ENCODE peak calls at places on chromosomes 6 and 20, in nine cellular contexts. Y, I, B, P, H, N, S, E and K are unnamed samples.
A peak's percentile ranks its signal among the peaks of the same experiment; 100 is the strongest.

GRCh38 chr6:134447423-134447822 is 129.5 kb upstream of the SGK1 start:
- DNase-seq in Y (no peak), I (no peak), B (no peak), P (no peak), H (no peak), N (no peak), S (no peak), E (no peak), K (no peak)

GRCh38 chr6:35019171-35019570 is 122.0 kb downstream of the TCP11 start:
- DNase-seq in Y (no peak), I (no peak), B (no peak), P (no peak), H (no peak), N (no peak), S (no peak), E (no peak), K (no peak)

GRCh38 chr6:125831660-125832059 is 40.9 kb downstream of the NCOA7 start:
- DNase-seq in Y (no peak), I (no peak), B (no peak), P (no peak), H (no peak), N (no peak), S (no peak), E (no peak), K (no peak)

GRCh38 chr6:148611213-148611612 is 135.6 kb upstream of the UST start:
- DNase-seq in Y (no peak), I (peak; percentile 77), B (no peak), P (no peak), H (peak; percentile 63), N (peak; percentile 47), S (no peak), E (peak; percentile 38), K (no peak)

GRCh38 chr6:121482004-121482693 is 46.7 kb downstream of the GJA1 start:
- DNase-seq in Y (no peak), I (no peak), B (no peak), P (no peak), H (peak; percentile 80), N (no peak), S (no peak), E (no peak), K (peak; percentile 70)

GRCh38 chr6:111604259-111605099 is 1.2 kb downstream of the TRAF3IP2 start:
- DNase-seq in Y (no peak), I (peak; percentile 91), B (peak; percentile 44), P (no peak), H (peak; percentile 26), N (peak; percentile 40), S (peak; percentile 57), E (no peak), K (peak; percentile 71)

GRCh38 chr6:46935687-46936086 is 13.9 kb upstream of the ADGRF5 start:
- DNase-seq in Y (no peak), I (no peak), B (peak; percentile 23), P (no peak), H (no peak), N (no peak), S (peak; percentile 73), E (peak; percentile 50), K (no peak)

GRCh38 chr20:14817121-14817520 is 479.7 kb upstream of the FLRT3 start:
- DNase-seq in Y (no peak), I (no peak), B (no peak), P (no peak), H (no peak), N (no peak), S (no peak), E (no peak), K (no peak)

GRCh38 chr6:170176621-170177382 is 114.1 kb downstream of the DLL1 start:
- DNase-seq in Y (no peak), I (peak; percentile 58), B (no peak), P (no peak), H (no peak), N (no peak), S (no peak), E (peak; percentile 31), K (no peak)

GRCh38 chr20:50613438-50614169 is 77.7 kb downstream of the RIPOR3 start:
- DNase-seq in Y (no peak), I (no peak), B (no peak), P (no peak), H (no peak), N (no peak), S (no peak), E (no peak), K (no peak)

GRCh38 chr6:150004783-150005717 is 20.3 kb downstream of the RAET1L start:
- DNase-seq in Y (peak; percentile 88), I (peak; percentile 86), B (peak; percentile 98), P (peak; percentile 93), H (peak; percentile 87), N (peak; percentile 69), S (peak; percentile 97), E (peak; percentile 96), K (peak; percentile 84)

GRCh38 chr6:66496659-66497058 is 789.6 kb upstream of the EYS start:
- DNase-seq in Y (no peak), I (no peak), B (peak; percentile 50), P (peak; percentile 13), H (peak; percentile 51), N (no peak), S (peak; percentile 75), E (no peak), K (no peak)

GRCh38 chr20:46520540-46520939 is 7.2 kb upstream of the ZNF334 start:
- DNase-seq in Y (no peak), I (no peak), B (no peak), P (no peak), H (no peak), N (no peak), S (no peak), E (no peak), K (no peak)

DNA sequence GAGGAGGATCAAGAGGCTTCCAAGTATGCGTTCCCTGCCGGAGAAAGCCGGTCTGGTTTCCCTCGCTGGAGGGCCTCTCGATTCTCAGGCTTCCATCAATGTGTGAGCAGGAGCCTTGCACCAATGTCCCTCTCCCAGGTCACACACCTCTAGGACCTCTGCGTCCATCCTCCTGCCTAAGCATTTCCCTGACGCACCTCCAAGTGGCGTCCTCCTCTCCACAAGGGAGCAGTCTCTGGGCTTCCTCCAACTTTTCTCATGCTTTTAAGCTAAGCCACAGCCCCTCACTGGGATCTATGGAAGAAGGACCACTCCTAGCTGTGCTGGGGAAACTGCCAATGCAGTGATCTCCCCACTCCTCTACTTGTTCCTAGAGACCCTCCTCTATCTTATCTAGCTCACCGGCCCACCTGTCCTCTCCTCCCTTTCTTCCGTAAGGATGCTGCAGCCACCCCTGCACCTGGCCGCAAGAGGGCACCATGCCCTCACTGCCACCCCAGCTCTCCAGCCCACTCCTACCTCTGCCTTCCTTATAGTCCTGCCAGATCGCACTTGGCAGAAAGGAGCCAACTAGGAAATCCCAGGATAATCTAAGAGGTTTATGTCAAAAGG is 258.7 kb downstream of the LRFN2 start:
- DNase-seq in Y (peak; percentile 39), I (no peak), B (peak; percentile 63), P (peak; percentile 13), H (peak; percentile 55), N (no peak), S (peak; percentile 91), E (no peak), K (no peak)
- H3K4me3 ChIP-seq in Y (no peak overlapping the region), I (no peak overlapping the region), B (no peak overlapping the region), P (no peak overlapping the region), H (no peak overlapping the region), N (no peak overlapping the region), S (peak overlapping the region; percentile 26), E (no peak overlapping the region), K (no peak overlapping the region)

GRCh38 chr20:35436175-35436568 is 1.9 kb downstream of the GDF5 start:
- DNase-seq in Y (no peak), I (no peak), B (peak; percentile 44), P (no peak), H (no peak), N (no peak), S (no peak), E (no peak), K (no peak)

GRCh38 chr20:35431621-35432429 is 6.2 kb downstream of the GDF5 start:
- DNase-seq in Y (no peak), I (no peak), B (no peak), P (no peak), H (no peak), N (no peak), S (no peak), E (no peak), K (no peak)

GRCh38 chr20:35434085-35435005 is 3.7 kb downstream of the GDF5 start:
- DNase-seq in Y (no peak), I (no peak), B (no peak), P (no peak), H (no peak), N (peak; percentile 37), S (no peak), E (no peak), K (no peak)

GRCh38 chr20:35433337-35433736 is 4.7 kb downstream of the GDF5 start:
- DNase-seq in Y (no peak), I (no peak), B (no peak), P (no peak), H (no peak), N (no peak), S (no peak), E (no peak), K (no peak)

GRCh38 chr20:35432430-35432735 is 5.6 kb downstream of the GDF5 start:
- DNase-seq in Y (no peak), I (no peak), B (no peak), P (no peak), H (no peak), N (no peak), S (no peak), E (no peak), K (no peak)
- TF ChIP-seq CTCF in Y (no peak), I (no peak), B (no peak), P (no peak), H (no peak), N (no peak), S (no peak), E (no peak), K (peak; percentile 18)

DNA sequence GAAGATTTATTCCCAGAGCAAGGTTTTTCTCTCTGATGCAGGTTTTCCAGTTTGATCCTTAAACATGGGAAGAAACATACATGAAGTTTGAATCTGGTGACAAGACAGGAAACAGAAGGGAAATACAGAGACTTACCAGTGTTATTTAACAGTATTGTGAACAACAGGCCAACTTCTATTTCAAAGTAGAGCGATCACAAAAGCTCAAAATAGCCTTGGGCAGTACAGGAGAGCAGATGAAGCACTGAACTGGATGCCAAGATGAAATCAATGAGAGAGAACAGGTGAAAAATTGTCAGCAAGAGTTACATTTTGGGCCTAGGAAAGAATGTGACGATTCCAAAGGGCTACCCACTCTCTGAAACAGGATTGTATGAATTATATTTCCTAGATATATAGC is 114.8 kb upstream of the PTPRK start:
- DNase-seq in Y (no peak), I (no peak), B (no peak), P (no peak), H (no peak), N (no peak), S (no peak), E (no peak), K (no peak)
- H3K27ac ChIP-seq in Y (no peak overlapping the region), I (no peak overlapping the region), B (no peak overlapping the region), P (no peak overlapping the region), H (no peak overlapping the region), N (no peak overlapping the region), S (no peak overlapping the region), E (no peak overlapping the region), K (no peak overlapping the region)

DNA sequence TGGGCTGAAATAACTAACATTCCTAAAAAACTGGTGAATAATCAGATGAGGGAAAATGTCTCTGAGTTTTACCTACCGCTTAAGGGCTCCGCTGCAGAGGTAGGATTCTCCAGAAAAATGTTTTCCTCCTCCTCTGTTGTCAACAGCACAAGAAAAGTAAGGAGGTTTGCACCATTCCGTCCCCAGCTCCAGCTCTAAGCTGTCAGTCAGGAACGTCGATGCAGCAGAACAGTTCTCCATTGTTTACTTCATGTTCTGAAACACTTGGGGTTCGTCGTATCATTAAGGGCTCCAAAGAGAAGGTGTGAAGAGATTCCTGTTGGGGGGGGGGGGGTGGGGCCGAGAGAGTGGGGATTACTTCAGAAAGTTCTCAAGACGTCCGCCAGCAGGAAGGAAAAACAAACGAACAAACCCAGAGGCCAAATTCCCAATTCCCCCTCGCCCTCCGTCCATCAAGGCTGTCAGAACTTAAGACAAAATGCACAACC is 734 bp downstream of the MMS22L start:
- DNase-seq in Y (no peak), I (no peak), B (peak; percentile 51), P (peak; percentile 23), H (peak; percentile 4), N (no peak), S (peak; percentile 12), E (no peak), K (peak; percentile 16)
- H3K4me3 ChIP-seq in Y (peak overlapping the region; percentile 61), I (peak overlapping the region; percentile 78), B (peak overlapping the region; percentile 73), P (peak overlapping the region; percentile 84), H (peak overlapping the region; percentile 98), N (peak overlapping the region; percentile 80), S (peak overlapping the region; percentile 82), E (peak overlapping the region; percentile 86), K (peak overlapping the region; percentile 98)